ENCODE peak calls at places on chromosomes 7 and 10, in seven cellular contexts. A is A549, X is endothelial cell of umbilical vein, B is heart left ventricle, E is GM12865, V is GM23338, Y is cardiac fibroblast. R is an unnamed sample.

GRCh38 chr7:47690902-47691558 is 109.1 kb upstream of the TNS3 start:
- DNase-seq in A (no peak), X (peak), B (no peak), E (no peak), V (no peak), Y (peak), R (peak)

GRCh38 chr10:114479836-114480235 is 75.5 kb upstream of the AFAP1L2 start:
- DNase-seq in A (no peak), X (no peak), B (no peak), E (no peak), V (no peak), Y (no peak), R (no peak)

GRCh38 chr10:92627845-92628480 is 35.0 kb downstream of the KIF11 start:
- DNase-seq in A (peak), X (peak), B (no peak), E (peak), V (peak), Y (no peak), R (peak)

GRCh38 chr7:153507885-153508284 is 544.3 kb upstream of the DPP6 start:
- DNase-seq in A (no peak), X (no peak), B (no peak), E (no peak), V (no peak), Y (no peak), R (no peak)

GRCh38 chr7:29884399-29885272 is 78.3 kb downstream of the WIPF3 start:
- DNase-seq in A (no peak), X (no peak), B (no peak), E (no peak), V (peak), Y (no peak), R (no peak)

GRCh38 chr10:16809074-16809718 is 8.0 kb downstream of the RSU1 start:
- DNase-seq in A (peak), X (peak), B (peak), E (peak), V (peak), Y (peak), R (peak)

GRCh38 chr7:101911800-101912705 is 94.6 kb downstream of the CUX1 start:
- DNase-seq in A (no peak), X (no peak), B (no peak), E (no peak), V (no peak), Y (peak), R (peak)

GRCh38 chr10:15084502-15084922 is 4.1 kb downstream of the ACBD7 start:
- DNase-seq in A (peak), X (peak), B (peak), E (peak), V (peak), Y (peak), R (peak)

GRCh38 chr10:62266611-62267010 is 2.0 kb downstream of the RTKN2 start:
- DNase-seq in A (no peak), X (no peak), B (no peak), E (no peak), V (no peak), Y (no peak), R (peak)

GRCh38 chr7:148941598-148942280 is 57.6 kb upstream of the EZH2 start:
- DNase-seq in A (peak), X (peak), B (peak), E (peak), V (peak), Y (peak), R (peak)
- H3K4me3 ChIP-seq in A (peak), X (peak), B (peak), E (peak), V (peak), Y (peak), R (peak)

GRCh38 chr7:80098795-80099194 is 35.8 kb upstream of the GNAI1 start:
- DNase-seq in A (no peak), X (no peak), B (no peak), E (no peak), V (peak), Y (no peak), R (no peak)
- TF ChIP-seq CTCF in A (no peak), X (peak), B (no peak), E (peak), V (peak), Y (peak), R (peak)

DNA sequence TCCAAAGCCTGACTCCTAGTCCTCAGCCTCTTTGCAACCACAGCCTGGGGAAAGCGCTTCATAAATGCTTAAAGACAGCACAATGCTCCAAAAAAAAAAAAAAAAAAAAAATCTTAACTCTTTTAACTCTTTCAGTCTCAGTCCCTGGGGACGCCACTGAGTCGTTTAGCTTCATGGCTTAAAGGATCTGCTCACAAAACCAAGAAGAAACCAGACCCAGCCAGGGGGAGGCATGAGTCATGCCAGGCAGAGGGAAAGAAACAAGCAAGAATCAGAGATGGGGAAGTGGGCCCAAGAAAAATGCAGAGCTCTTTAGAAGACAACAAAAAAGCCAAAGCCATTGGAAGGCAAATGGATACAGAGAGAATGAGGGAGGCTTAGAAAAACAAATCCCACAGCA is 32.5 kb upstream of the DOCK1 start:
- DNase-seq in A (no peak), X (no peak), B (no peak), E (no peak), V (peak), Y (peak), R (peak)
- H3K4me3 ChIP-seq in A (no peak), X (no peak), B (no peak), E (no peak), V (no peak), Y (no peak), R (no peak)

GRCh38 chr7:55272328-55272727 is 92.8 kb upstream of the LANCL2 start:
- DNase-seq in A (no peak), X (no peak), B (no peak), E (no peak), V (no peak), Y (no peak), R (no peak)

GRCh38 chr7:55274156-55274555 is 91.0 kb upstream of the LANCL2 start:
- DNase-seq in A (no peak), X (no peak), B (no peak), E (no peak), V (no peak), Y (no peak), R (no peak)

GRCh38 chr7:55271661-55272060 is 93.5 kb upstream of the LANCL2 start:
- DNase-seq in A (no peak), X (no peak), B (no peak), E (no peak), V (no peak), Y (no peak), R (no peak)

GRCh38 chr7:55273186-55273980 is 91.8 kb upstream of the LANCL2 start:
- DNase-seq in A (no peak), X (no peak), B (no peak), E (no peak), V (no peak), Y (no peak), R (no peak)

DNA sequence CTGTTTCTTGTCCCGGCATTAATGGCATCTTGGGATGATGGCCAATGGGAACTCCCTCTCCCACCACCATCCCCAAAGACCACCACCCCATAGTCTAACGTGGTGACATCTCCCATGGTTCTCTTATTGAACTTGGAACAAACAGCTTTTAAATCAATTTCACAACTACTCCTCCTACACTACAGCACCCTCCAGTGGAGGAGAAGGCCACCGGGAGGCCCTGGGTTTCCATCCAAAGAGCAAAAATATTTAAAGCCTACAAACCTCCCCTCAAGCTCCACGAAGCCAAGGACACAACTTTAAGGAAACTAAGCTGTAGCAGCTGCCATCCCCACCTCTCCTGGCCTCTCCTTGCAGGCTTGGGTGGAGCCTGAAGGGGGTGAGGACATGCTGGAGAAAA is 94.1 kb upstream of the LANCL2 start:
- DNase-seq in A (peak), X (no peak), B (no peak), E (no peak), V (peak), Y (peak), R (peak)
- TF ChIP-seq CTCF in A (peak), X (peak), B (peak), E (peak), V (peak), Y (peak), R (peak)

GRCh38 chr10:31914370-31914769 is 14.3 kb downstream of the ARHGAP12 start:
- DNase-seq in A (no peak), X (no peak), B (no peak), E (no peak), V (no peak), Y (no peak), R (no peak)

GRCh38 chr10:31908157-31908556 is 20.5 kb downstream of the ARHGAP12 start:
- DNase-seq in A (no peak), X (no peak), B (no peak), E (no peak), V (no peak), Y (no peak), R (peak)

GRCh38 chr10:31910016-31910415 is 18.6 kb downstream of the ARHGAP12 start:
- DNase-seq in A (no peak), X (no peak), B (no peak), E (no peak), V (no peak), Y (no peak), R (no peak)

GRCh38 chr10:31912898-31913847 is 15.5 kb downstream of the ARHGAP12 start:
- DNase-seq in A (no peak), X (peak), B (no peak), E (no peak), V (no peak), Y (peak), R (peak)

DNA sequence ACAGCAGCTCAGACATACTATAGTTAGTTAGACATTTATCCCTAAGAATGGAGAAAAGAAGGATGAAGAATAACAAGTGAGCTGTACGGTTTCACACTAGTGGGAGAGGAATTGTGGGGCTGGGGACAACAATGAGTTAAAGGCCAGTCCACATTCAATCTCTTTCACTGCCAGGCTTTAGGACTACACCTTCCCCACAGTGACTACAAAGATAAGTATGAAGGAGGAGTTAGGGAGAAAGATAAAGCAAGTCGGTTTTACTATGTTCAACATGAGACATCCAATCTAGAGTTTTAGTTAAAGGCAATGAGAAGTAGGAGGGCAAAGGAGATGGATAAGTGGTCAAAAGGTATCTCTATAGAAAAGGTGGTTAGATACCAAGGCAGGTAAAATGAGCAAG is 16.3 kb downstream of the ARHGAP12 start:
- DNase-seq in A (no peak), X (no peak), B (no peak), E (no peak), V (no peak), Y (peak), R (peak)
- H3K4me3 ChIP-seq in A (no peak), X (no peak), B (no peak), E (no peak), V (no peak), Y (no peak), R (no peak)

DNA sequence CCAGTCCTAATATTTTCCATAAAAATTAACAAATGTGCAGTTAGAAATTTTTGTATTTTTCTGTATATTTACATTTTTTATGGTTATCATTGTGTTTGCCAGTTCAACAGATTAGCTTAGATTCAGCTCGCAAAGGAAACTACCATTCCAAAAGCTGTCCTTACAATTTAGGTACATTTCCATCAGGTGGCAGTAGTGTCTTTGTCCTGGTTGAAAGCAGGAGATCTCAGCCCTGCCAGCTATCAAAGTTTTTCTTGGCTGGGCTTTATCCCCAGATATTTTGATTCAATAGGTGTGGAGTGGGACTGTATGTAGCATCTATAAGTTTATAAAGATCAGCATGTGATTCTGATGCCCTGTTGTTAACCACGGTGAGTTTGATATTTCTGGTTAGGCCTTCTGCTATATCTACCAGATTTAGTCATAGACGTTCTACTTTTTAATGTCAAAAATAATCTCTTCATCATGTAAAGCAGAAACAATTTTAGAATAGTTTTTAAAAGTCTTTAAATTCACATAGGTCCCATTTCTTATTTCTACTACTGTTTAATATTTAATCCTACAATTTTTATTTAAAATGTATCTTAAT is 15.5 kb upstream of the ICA1 start:
- DNase-seq in A (peak), X (peak), B (no peak), E (peak), V (peak), Y (peak), R (no peak)
- TF ChIP-seq CTCF in A (peak), X (no peak), B (peak), E (peak), V (peak), Y (no peak), R (no peak)

GRCh38 chr10:110265573-110266193 is 39.0 kb downstream of the SMNDC1 start:
- DNase-seq in A (no peak), X (no peak), B (no peak), E (no peak), V (no peak), Y (no peak), R (no peak)

GRCh38 chr10:110267246-110267645 is 37.5 kb downstream of the SMNDC1 start:
- DNase-seq in A (no peak), X (no peak), B (no peak), E (no peak), V (no peak), Y (no peak), R (no peak)

GRCh38 chr10:110268442-110268841 is 36.3 kb downstream of the SMNDC1 start:
- DNase-seq in A (no peak), X (no peak), B (peak), E (peak), V (no peak), Y (no peak), R (peak)

GRCh38 chr10:110269641-110270318 is 34.9 kb downstream of the SMNDC1 start:
- DNase-seq in A (no peak), X (no peak), B (peak), E (peak), V (no peak), Y (peak), R (peak)

GRCh38 chr10:110268931-110269640 is 35.6 kb downstream of the SMNDC1 start:
- DNase-seq in A (no peak), X (no peak), B (no peak), E (no peak), V (no peak), Y (no peak), R (no peak)
- H3K4me3 ChIP-seq in A (no peak), X (no peak), B (peak), E (no peak), V (no peak), Y (peak), R (no peak)

DNA sequence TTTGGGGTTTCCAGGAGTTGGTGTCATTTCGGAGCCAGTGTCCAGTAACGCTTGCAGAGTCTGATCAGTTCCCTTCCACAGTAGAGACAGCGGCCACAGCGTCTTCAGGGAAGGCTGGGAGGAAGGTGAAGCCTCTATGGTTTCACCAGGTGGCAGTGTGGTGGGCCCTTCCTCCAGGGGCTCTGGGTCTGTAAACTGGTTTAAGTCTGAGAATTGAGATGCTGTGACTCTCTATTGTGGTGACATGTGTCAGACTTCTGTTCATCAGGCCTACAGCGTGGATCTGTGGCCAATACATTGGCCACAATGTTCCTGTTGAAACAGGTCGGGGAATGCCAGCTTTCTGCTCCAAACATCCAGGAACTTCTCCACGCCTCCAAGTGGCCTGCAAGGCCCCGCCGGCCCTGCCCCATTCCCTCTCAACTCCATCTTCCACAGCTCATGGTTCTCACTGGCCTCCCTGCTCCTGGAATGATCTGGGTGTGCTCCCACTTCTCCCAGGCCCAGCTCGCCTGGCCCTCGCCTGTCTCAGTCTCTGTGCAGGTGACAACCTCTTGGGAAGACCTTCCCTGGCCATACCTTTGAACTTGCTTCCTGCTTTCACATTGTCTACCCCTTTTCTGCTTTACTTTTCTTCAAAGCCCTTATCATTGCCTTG is 124.5 kb upstream of the FAM20C start:
- DNase-seq in A (no peak), X (no peak), B (no peak), E (no peak), V (peak), Y (peak), R (peak)
- TF ChIP-seq CTCF in A (no peak), X (no peak), B (no peak), E (no peak), V (peak), Y (no peak), R (peak)

GRCh38 chr7:149495785-149496641 is 1.6 kb downstream of the ZNF746 start:
- DNase-seq in A (peak), X (peak), B (peak), E (peak), V (no peak), Y (peak), R (peak)
- H3K4me3 ChIP-seq in A (peak), X (no peak), B (peak), E (peak), V (peak), Y (peak), R (peak)

GRCh38 chr10:13589316-13589715 is 2.6 kb downstream of the PRPF18 start:
- DNase-seq in A (no peak), X (no peak), B (no peak), E (no peak), V (peak), Y (no peak), R (no peak)
- TF ChIP-seq CTCF in A (no peak), X (no peak), B (no peak), E (no peak), V (peak), Y (no peak), R (no peak)

R was measured in fibroblast of the aortic adventitia.